ENCODE peak calls at places on chromosomes 12 and 14, in ten cellular contexts. Q is cardiac muscle cell, J is left ventricle myocardium inferior, A is AG04449, N is choroid plexus epithelial cell, R is fibroblast of mammary gland, E is fibroblast of pulmonary artery, M is coronary artery, T is tibial nerve, X is neural progenitor cell. W is an unnamed sample.

GRCh38 chr14:97687944-97688625 is 890.9 kb downstream of the VRK1 start:
- DNase-seq in Q (no peak), A (no peak), T (no peak), X (no peak), E (no peak), M (no peak), J (no peak), R (peak), N (no peak), W (no peak)

GRCh38 chr14:89013098-89013504 is 188.7 kb downstream of the TTC8 start:
- DNase-seq in J (no peak), T (no peak), M (no peak), R (peak), X (peak), Q (peak), E (peak), A (no peak), N (peak), W (peak)

GRCh38 chr12:22529281-22530060 is 14.9 kb downstream of the C2CD5 start:
- DNase-seq in X (peak), T (no peak), J (no peak), N (peak), Q (no peak), R (peak), A (no peak), E (peak), M (no peak), W (peak)

GRCh38 chr14:72904840-72905561 is 11.1 kb upstream of the DPF3 start:
- DNase-seq in J (peak), E (peak), X (peak), A (no peak), R (peak), M (peak), Q (peak), T (peak), N (peak), W (peak)

GRCh38 chr14:75380656-75381055 is 47.2 kb upstream of the JDP2 start:
- DNase-seq in R (no peak), M (no peak), Q (peak), A (no peak), E (no peak), X (no peak), J (no peak), N (no peak), T (no peak), W (no peak)

GRCh38 chr14:20676072-20676471 is 8.3 kb upstream of the RNASE4 start:
- DNase-seq in T (no peak), J (no peak), R (no peak), X (no peak), M (no peak), Q (no peak), A (no peak), E (no peak), N (no peak), W (no peak)

GRCh38 chr14:29821665-29822429 is 105.8 kb downstream of the PRKD1 start:
- DNase-seq in M (no peak), A (no peak), E (peak), Q (no peak), R (peak), J (no peak), X (no peak), T (no peak), N (peak), W (no peak)

GRCh38 chr12:58487280-58488141 is 432.8 kb downstream of the LRIG3 start:
- DNase-seq in X (no peak), A (peak), R (peak), E (peak), M (no peak), J (no peak), N (peak), T (no peak), Q (no peak), W (peak)

GRCh38 chr12:54945082-54945481 is 39.5 kb downstream of the TESPA1 start:
- DNase-seq in R (no peak), M (no peak), E (no peak), X (no peak), A (no peak), T (no peak), N (no peak), Q (no peak), J (no peak), W (no peak)

GRCh38 chr14:63962896-63963295 is 110.1 kb downstream of the SYNE2 start:
- DNase-seq in R (no peak), E (no peak), A (no peak), T (no peak), N (no peak), X (no peak), M (no peak), Q (no peak), J (no peak), W (no peak)

GRCh38 chr14:79568566-79568965 is 642.7 kb downstream of the DIO2 start:
- DNase-seq in Q (no peak), J (no peak), M (no peak), N (no peak), A (no peak), R (no peak), X (no peak), T (no peak), E (peak), W (no peak)

GRCh38 chr14:102277874-102278630 is 26.9 kb downstream of the MOK start:
- DNase-seq in T (no peak), J (no peak), A (no peak), R (peak), E (no peak), X (no peak), M (no peak), N (no peak), Q (peak), W (no peak)

GRCh38 chr14:74945852-74946658 is 9.3 kb downstream of the PGF start:
- DNase-seq in Q (peak), T (peak), X (peak), A (no peak), N (peak), J (peak), E (peak), R (peak), M (no peak), W (peak)

GRCh38 chr14:94612174-94612573 is at the start of gene SERPINA3:
- DNase-seq in E (peak), R (peak), N (peak), J (no peak), X (no peak), T (no peak), Q (no peak), M (no peak), A (no peak), W (peak)

GRCh38 chr12:129696952-129697351 is 206.9 kb downstream of the TMEM132D start:
- DNase-seq in A (no peak), J (no peak), Q (no peak), T (no peak), E (peak), M (no peak), X (no peak), N (peak), R (no peak), W (peak)
- TF ChIP-seq CTCF in A (no peak), J (no peak), Q (no peak), T (no peak), E (no peak), M (no peak), X (no peak), N (no peak), R (no peak), W (no peak)

GRCh38 chr14:22865424-22866215 is 5.9 kb upstream of the LRP10 start:
- DNase-seq in R (no peak), T (no peak), Q (no peak), E (no peak), J (no peak), M (no peak), N (no peak), X (peak), A (no peak), W (no peak)
- TF ChIP-seq CTCF in R (peak), T (no peak), Q (peak), E (peak), J (no peak), M (no peak), N (peak), X (peak), A (peak), W (peak)

DNA sequence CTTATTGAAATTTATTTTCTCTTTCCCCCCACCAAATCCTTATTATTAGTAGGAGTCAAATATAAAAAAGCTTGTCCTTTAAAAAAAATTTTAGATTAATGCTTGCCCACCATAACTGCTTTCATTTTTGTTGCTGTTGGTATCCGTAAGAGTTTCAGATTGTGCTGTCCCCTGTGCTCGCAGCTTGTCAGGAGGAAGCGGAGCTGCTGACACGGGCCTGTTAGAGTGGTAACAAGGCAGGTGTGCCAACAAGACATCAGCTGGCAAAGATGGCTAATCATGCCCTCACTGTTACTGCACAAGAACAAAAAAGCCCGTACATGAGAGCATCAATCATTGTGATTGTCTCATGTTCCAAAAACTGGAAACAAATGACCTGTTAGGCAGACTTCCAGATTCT is 148.4 kb downstream of the ALG10B start:
- DNase-seq in A (no peak), R (no peak), X (no peak), N (no peak), T (no peak), E (no peak), M (no peak), J (no peak), Q (no peak), W (no peak)
- TF ChIP-seq CTCF in A (no peak), R (no peak), X (no peak), N (no peak), T (no peak), E (no peak), M (no peak), J (no peak), Q (no peak), W (no peak)

DNA sequence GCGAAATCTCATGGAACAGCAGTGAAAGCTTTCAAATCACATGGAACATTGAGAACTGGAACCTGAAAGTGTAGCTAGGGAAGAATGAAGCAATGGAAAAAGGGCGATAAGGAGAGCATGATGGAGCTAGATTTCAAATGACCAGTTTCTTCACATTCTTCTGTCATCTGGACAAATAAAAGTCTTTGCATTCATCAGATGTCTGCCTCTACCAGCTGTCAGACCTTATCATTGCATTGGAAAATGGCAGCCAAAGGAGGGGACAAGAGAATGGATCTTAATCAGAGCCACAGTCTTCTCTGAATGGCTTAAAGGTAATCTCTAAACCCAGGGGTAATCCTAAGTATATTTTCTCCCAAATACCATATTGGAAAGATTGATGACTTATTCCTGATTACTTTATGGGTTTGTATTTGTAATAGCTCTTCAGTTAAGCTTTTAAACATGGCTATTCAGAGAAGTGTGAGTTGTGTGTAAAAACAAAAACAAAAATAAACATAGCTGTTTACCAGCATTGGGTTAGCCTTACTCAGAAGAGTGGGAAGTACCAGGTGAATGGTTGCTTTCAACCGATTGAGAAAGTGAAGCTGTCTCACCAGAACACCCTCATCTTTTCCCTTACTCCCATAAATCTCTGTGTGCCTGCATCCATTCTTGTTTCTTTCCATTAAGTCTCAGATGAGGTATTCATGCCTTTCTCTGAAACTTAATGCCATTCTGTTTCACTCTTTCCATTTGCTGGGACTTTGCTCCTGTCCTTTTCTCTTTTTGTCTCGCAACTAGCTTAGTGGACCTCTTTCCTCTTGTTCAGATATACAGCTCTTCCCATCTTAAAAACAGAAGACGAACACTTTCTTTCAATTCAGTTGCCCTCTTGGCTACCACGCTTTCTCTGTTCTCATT is 10.5 kb downstream of the BORCS5 start:
- DNase-seq in N (no peak), E (no peak), M (no peak), T (no peak), A (no peak), Q (no peak), R (no peak), J (no peak), X (no peak), W (no peak)
- TF ChIP-seq CTCF in N (no peak), E (no peak), M (no peak), T (no peak), A (no peak), Q (no peak), R (no peak), J (no peak), X (no peak), W (no peak)

GRCh38 chr14:38762436-38762835 is 340.6 kb downstream of the SEC23A start:
- DNase-seq in N (no peak), J (no peak), E (no peak), Q (no peak), X (no peak), A (no peak), M (no peak), R (no peak), T (no peak), W (no peak)
- TF ChIP-seq CTCF in N (no peak), J (no peak), E (no peak), Q (no peak), X (no peak), A (no peak), M (no peak), R (no peak), T (no peak), W (no peak)

GRCh38 chr12:69630191-69630590 is 19.5 kb upstream of the LRRC10 start:
- DNase-seq in J (no peak), Q (no peak), N (peak), A (no peak), E (no peak), R (peak), X (no peak), M (no peak), T (no peak), W (no peak)

GRCh38 chr12:69633061-69633460 is 22.4 kb upstream of the LRRC10 start:
- DNase-seq in Q (no peak), T (no peak), M (no peak), E (no peak), A (no peak), X (peak), N (no peak), R (peak), J (no peak), W (no peak)
- TF ChIP-seq CTCF in Q (no peak), T (no peak), M (no peak), E (peak), A (no peak), X (peak), N (peak), R (peak), J (no peak), W (no peak)

GRCh38 chr14:64990291-64990690 is 3.6 kb downstream of the FNTB start:
- DNase-seq in R (no peak), Q (no peak), E (no peak), M (no peak), X (no peak), A (no peak), N (no peak), J (no peak), T (no peak), W (no peak)

GRCh38 chr14:64992328-64992885 is 5.7 kb downstream of the FNTB start:
- DNase-seq in J (no peak), E (no peak), R (no peak), A (no peak), N (no peak), Q (no peak), M (no peak), T (no peak), X (no peak), W (no peak)

GRCh38 chr14:64983439-64984310 is 3.0 kb upstream of the FNTB start:
- DNase-seq in M (no peak), R (peak), A (peak), J (no peak), X (peak), N (peak), T (no peak), E (peak), Q (peak), W (peak)

GRCh38 chr14:64990939-64991338 is 4.2 kb downstream of the FNTB start:
- DNase-seq in M (no peak), E (no peak), A (no peak), T (no peak), Q (no peak), R (no peak), N (no peak), X (no peak), J (no peak), W (no peak)

DNA sequence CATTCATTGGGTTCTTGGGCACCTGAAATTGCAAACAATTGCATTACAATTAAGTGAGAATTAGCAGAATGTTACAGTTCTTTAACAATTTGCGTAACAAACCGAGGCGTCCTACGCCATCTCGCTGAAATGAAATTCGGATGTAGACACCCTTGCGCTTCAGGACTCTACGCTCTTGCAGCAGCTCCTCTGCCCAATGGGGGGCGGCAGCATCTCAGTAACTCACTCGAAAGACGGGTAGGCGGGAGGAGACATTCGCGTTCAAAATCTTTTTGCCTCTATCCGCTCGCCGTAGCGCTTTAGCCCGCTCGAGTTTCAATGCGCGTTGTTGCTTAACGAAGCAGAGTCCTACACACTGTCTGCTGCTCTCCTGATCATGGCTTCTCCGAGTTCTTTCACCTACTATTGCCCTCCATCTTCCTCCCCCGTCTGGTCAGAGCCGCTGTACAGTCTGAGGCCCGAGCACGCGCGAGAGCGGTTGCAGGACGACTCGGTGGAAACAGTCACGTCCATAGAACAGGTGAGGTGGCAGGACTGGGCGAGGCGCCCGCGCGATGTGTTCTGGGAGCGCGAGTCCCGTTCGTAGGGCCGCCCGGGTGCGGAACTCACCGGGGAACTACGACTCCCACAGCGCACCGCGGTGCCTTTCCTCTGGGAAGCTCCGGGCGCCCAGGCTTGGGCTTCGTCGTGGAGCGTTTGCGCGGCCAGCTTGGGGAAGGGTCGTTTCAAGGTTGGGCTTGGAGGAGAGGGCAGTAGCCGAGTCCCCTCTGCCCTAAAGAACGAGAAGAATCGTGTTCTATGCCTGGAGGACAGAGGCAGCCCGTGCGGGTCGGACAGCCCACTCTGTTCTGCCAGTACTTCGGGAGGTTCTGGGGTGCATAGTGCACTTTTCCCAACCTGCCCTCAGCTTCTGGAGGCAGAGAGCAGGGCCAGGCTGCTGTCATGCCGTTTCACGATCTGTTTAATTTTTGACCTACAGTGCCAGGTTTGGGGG is at the start of gene FNTB:
- DNase-seq in R (peak), E (peak), J (peak), T (peak), M (peak), Q (peak), N (peak), X (peak), A (peak), W (peak)
- TF ChIP-seq CTCF in R (peak), E (peak), J (peak), T (peak), M (peak), Q (peak), N (peak), X (peak), A (peak), W (peak)

GRCh38 chr12:40970320-40970907 is 217.7 kb upstream of the PDZRN4 start:
- DNase-seq in N (no peak), E (no peak), J (no peak), T (no peak), Q (no peak), A (no peak), M (no peak), X (peak), R (no peak), W (no peak)
- TF ChIP-seq CTCF in N (no peak), E (no peak), J (no peak), T (no peak), Q (no peak), A (no peak), M (no peak), X (peak), R (no peak), W (no peak)